ENCODE peak calls at places on chromosomes 7 and 10, in six cellular contexts. H is foreskin fibroblast, Y is heart left ventricle, K is lower leg skin, V is transverse colon, J is dorsolateral prefrontal cortex. W is an unnamed sample.

GRCh38 chr7:66186991-66187390 is 18.1 kb upstream of the TPST1 start:
- DNase-seq in K (no peak), V (no peak), J (no peak), Y (no peak), H (no peak), W (no peak)

GRCh38 chr7:32462966-32463365 is 27.2 kb downstream of the LSM5 start:
- DNase-seq in K (no peak), V (no peak), Y (no peak), J (no peak), H (no peak), W (no peak)

GRCh38 chr7:32533313-32534024 is 38.2 kb downstream of the AVL9 start:
- DNase-seq in V (no peak), J (no peak), Y (no peak), H (no peak), K (no peak), W (no peak)

GRCh38 chr7:14911077-14911476 is 8.5 kb upstream of the DGKB start:
- DNase-seq in H (no peak), J (no peak), Y (no peak), K (no peak), V (no peak), W (no peak)

GRCh38 chr10:131134001-131134576 is 177.4 kb downstream of the TCERG1L start:
- DNase-seq in V (no peak), Y (no peak), K (no peak), H (no peak), J (no peak), W (no peak)

GRCh38 chr7:105759670-105760548 is 116.5 kb downstream of the ATXN7L1 start:
- DNase-seq in V (peak), J (no peak), Y (peak), H (peak), K (peak), W (peak)

GRCh38 chr10:132101529-132101928 is 35.8 kb downstream of the JAKMIP3 start:
- DNase-seq in K (no peak), Y (peak), J (peak), V (no peak), H (no peak), W (no peak)

GRCh38 chr10:6142644-6143043 is 53.8 kb downstream of the RBM17 start:
- DNase-seq in J (no peak), V (no peak), K (no peak), Y (no peak), H (no peak), W (no peak)

GRCh38 chr10:71611131-71611530 is 108.4 kb downstream of the C10orf105 start:
- DNase-seq in H (no peak), Y (no peak), J (peak), V (no peak), K (no peak), W (no peak)

GRCh38 chr7:130959743-130960207 is 225.8 kb upstream of the KLF14 start:
- DNase-seq in K (no peak), H (peak), V (no peak), J (no peak), Y (no peak), W (peak)

GRCh38 chr7:100171840-100172239 is 3.4 kb upstream of the GAL3ST4 start:
- DNase-seq in V (no peak), Y (no peak), K (no peak), J (no peak), H (no peak), W (no peak)

GRCh38 chr10:8054498-8055407 is at the start of gene GATA3:
- DNase-seq in Y (peak), H (peak), K (peak), J (no peak), V (peak), W (peak)

GRCh38 chr7:38574121-38574520 is 57.1 kb downstream of the AMPH start:
- DNase-seq in K (no peak), V (no peak), J (no peak), Y (no peak), H (peak), W (no peak)

GRCh38 chr10:6171891-6172354 is 30.8 kb upstream of the PFKFB3 start:
- DNase-seq in K (peak), V (peak), J (peak), Y (peak), H (peak), W (peak)

GRCh38 chr10:29130190-29130673 is 158.6 kb upstream of the LYZL1 start:
- DNase-seq in V (no peak), K (no peak), H (peak), Y (no peak), J (no peak), W (peak)

GRCh38 chr7:84971360-84971759 is 215.5 kb downstream of the SEMA3D start:
- DNase-seq in V (no peak), J (no peak), H (no peak), Y (no peak), K (no peak), W (no peak)

GRCh38 chr10:48551796-48552591 is 52.9 kb downstream of the ARHGAP22 start:
- DNase-seq in Y (peak), J (no peak), V (no peak), K (no peak), H (peak), W (peak)

GRCh38 chr7:74412061-74412460 is 41.6 kb upstream of the GTF2IRD1 start:
- DNase-seq in J (no peak), Y (no peak), K (no peak), H (no peak), V (no peak), W (no peak)

GRCh38 chr10:103542764-103543616 is 49.5 kb downstream of the NEURL1 start:
- DNase-seq in Y (peak), K (no peak), V (peak), J (no peak), H (peak), W (peak)

GRCh38 chr7:123748171-123748733 is 551 bp downstream of the WASL start:
- DNase-seq in H (peak), J (no peak), K (no peak), V (peak), Y (peak), W (peak)

GRCh38 chr7:80249619-80250305 is 115.1 kb downstream of the GNAI1 start:
- DNase-seq in K (no peak), H (no peak), Y (no peak), V (no peak), J (no peak), W (no peak)

GRCh38 chr7:77409739-77410545 is 6.2 kb downstream of the GSAP start:
- DNase-seq in Y (no peak), V (no peak), K (no peak), J (no peak), H (peak), W (no peak)

GRCh38 chr7:128108641-128109423 is 77.6 kb upstream of the LRRC4 start:
- DNase-seq in V (no peak), Y (no peak), K (no peak), J (no peak), H (no peak), W (peak)

GRCh38 chr7:110994028-110994967 is 96.6 kb upstream of the LRRN3 start:
- DNase-seq in H (no peak), K (no peak), J (no peak), V (no peak), Y (no peak), W (no peak)

GRCh38 chr7:7953761-7954160 is 14.8 kb upstream of the GLCCI1 start:
- DNase-seq in Y (no peak), V (no peak), J (no peak), H (no peak), K (no peak), W (no peak)

GRCh38 chr10:122186822-122187810 is 84.0 kb upstream of the BTBD16 start:
- DNase-seq in J (no peak), H (no peak), K (no peak), V (no peak), Y (no peak), W (no peak)

GRCh38 chr7:124768525-124768924 is 2.9 kb upstream of the GPR37 start:
- DNase-seq in H (no peak), K (no peak), Y (no peak), J (no peak), V (no peak), W (no peak)

GRCh38 chr7:37694208-37695080 is 10.9 kb downstream of the GPR141 start:
- DNase-seq in J (no peak), V (no peak), K (peak), H (no peak), Y (no peak), W (no peak)

GRCh38 chr10:35643151-35643975 is 1.3 kb upstream of the FZD8 start:
- DNase-seq in K (peak), Y (peak), J (peak), V (peak), H (peak), W (peak)

GRCh38 chr7:64541438-64542359 is 21.2 kb downstream of the ZNF680 start:
- DNase-seq in H (peak), V (no peak), Y (peak), K (no peak), J (no peak), W (no peak)

GRCh38 chr10:48406204-48406603 is 99.7 kb downstream of the MAPK8 start:
- DNase-seq in Y (no peak), H (peak), K (no peak), J (no peak), V (no peak), W (no peak)

GRCh38 chr10:20631229-20631628 is 265.9 kb downstream of the NEBL start:
- DNase-seq in Y (no peak), J (no peak), V (no peak), K (no peak), H (no peak), W (no peak)

GRCh38 chr10:73410897-73411296 is 3.0 kb downstream of the ANXA7 start:
- DNase-seq in K (no peak), V (no peak), J (no peak), Y (no peak), H (no peak), W (no peak)

GRCh38 chr10:13882112-13882711 is 295.4 kb downstream of the PRPF18 start:
- DNase-seq in J (no peak), Y (peak), H (peak), K (peak), V (no peak), W (peak)

GRCh38 chr10:13880760-13881159 is 294.0 kb downstream of the PRPF18 start:
- DNase-seq in K (no peak), V (no peak), J (no peak), H (no peak), Y (no peak), W (no peak)

GRCh38 chr10:13885238-13885990 is 298.6 kb downstream of the PRPF18 start:
- DNase-seq in V (no peak), J (peak), H (no peak), Y (no peak), K (no peak), W (no peak)

DNA sequence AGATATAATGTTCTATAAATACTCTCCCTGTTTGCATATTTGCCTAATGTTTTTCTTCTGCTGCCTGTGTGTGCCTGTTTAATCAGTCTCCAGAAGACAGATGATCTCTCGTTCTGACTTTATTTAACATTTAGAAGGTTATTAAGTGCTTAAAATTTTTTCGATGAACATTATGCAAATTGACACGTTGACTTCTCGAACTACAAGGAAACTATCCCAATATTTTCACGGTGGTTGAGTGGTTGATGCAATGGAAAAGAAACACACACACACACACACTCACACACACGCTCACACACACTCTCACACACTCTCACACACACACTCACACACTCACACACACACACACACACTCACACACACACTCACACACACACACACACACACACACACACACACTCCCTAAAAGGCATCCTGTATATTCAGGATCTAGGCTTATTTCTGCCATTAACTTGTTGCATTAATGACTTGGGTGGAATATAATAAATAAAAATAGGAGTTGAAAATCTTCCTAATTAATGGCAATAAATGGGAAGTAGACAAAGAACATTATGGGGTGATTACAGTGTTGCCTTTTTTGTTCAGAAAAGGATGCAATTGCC is 297.2 kb downstream of the PRPF18 start:
- DNase-seq in V (no peak), H (peak), K (no peak), Y (no peak), J (no peak), W (no peak)
- H3K4me3 ChIP-seq in V (no peak), H (no peak), K (no peak), Y (no peak), J (no peak), W (no peak)

GRCh38 chr10:43204943-43205671 is 61.8 kb downstream of the RASGEF1A start:
- DNase-seq in H (peak), Y (peak), J (peak), V (peak), K (no peak), W (peak)

GRCh38 chr10:43202657-43203490 is 64.0 kb downstream of the RASGEF1A start:
- DNase-seq in K (no peak), Y (peak), V (peak), H (peak), J (peak), W (peak)

GRCh38 chr10:43204394-43204942 is 62.4 kb downstream of the RASGEF1A start:
- DNase-seq in J (no peak), Y (peak), K (no peak), H (no peak), V (no peak), W (no peak)

GRCh38 chr10:43202224-43202656 is 64.0 kb downstream of the CSGALNACT2 start:
- DNase-seq in K (no peak), V (peak), Y (peak), H (peak), J (peak), W (peak)

DNA sequence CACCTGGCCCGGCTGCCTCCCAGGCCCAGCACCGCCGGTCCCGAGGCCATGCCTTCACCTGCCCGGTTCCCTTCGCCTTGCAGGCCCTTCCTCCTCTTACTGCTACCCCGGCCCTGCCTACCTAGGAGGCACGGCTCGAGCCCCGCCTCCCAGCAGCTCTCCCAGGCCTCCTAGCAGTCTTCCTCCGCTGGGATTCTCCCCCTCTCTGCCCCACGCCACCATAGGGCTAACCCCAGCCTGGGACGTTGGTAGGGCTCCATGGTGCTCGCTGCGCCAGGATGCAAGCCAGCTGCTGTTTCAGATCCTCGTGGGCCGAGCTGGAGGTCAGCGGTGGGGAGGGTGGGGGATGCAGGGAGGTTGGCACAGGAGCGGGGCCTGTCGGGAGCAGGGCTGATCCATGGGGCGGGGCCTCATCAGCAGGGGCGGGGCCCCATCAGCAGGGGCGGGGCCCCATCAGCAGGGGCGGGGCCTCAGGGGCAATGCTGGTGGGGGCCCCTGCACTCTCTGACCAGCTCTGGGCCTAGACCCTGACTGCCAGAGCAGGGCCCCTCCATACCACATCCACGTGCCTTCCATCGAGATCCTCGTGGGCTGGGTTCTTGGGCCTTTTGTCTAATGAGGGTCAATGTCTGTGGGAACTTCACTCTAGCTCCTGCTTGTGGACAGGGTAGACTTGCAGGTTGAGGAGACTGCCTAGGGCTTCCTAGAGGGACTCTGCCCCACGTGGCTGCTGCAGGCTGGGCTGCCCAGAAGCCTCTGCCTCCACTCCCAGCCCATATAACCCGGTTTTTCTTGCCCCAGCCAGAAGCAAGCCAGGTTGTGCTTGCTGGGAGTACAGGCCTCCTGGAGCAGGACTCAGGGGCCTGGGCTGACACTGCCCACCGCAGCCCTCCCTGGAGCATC is 63.1 kb downstream of the RASGEF1A start:
- DNase-seq in Y (peak), V (no peak), H (no peak), J (peak), K (no peak), W (peak)
- H3K4me3 ChIP-seq in Y (no peak), V (no peak), H (no peak), J (no peak), K (no peak), W (no peak)

DNA sequence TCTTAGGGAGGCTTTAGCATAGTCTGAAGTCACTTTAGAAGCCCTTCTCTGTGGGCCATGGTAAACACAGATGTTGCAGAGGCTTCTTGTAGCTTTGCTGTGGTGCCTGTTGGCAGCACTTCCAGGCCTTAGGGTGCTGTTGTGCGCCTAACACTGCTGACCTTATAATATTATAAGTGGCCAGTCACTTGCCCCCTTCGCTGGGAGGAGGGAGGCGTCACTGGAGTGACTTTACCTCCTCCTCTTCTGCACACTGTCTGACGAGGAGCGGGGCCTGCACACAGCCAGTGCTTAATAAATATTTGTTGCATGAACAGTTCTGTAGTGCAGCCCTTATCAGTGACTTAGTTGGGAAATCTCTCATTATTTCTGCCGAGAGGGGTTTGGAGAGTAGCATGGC is 63.3 kb downstream of the WDR37 start:
- DNase-seq in H (no peak), V (no peak), K (no peak), J (no peak), Y (no peak), W (no peak)
- H3K4me3 ChIP-seq in H (no peak), V (no peak), K (no peak), J (no peak), Y (no peak), W (no peak)

DNA sequence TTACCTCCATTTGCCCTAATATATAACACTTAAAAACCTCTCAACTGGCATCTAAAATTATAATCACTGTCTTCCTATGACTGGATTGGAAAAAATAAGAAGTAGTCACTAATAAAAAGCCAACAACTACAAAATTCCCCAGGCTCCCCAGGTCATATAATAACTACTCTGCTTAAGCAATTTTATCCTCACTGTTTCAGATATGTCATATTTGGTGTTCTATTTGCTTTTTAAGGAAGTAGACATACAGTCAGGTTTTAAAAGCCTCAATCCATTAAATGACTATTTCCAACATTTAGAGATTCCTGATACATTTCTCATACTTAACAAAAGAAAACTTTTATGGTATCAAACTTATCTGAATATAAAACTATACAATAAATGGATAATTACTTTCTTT is 2.4 kb downstream of the H2AZ2 start:
- DNase-seq in K (no peak), H (no peak), J (no peak), V (no peak), Y (no peak), W (no peak)
- H3K4me3 ChIP-seq in K (no peak), H (peak), J (no peak), V (no peak), Y (no peak), W (peak)

W was measured in GM12865.